ENCODE peak calls at places on chromosomes 5 and 9, in four cellular contexts. E, K, M and Q are unnamed samples. For H3K4me1, the result is how much of the 10 kb centered on the place peaks cover.

GRCh38 chr9:16405421-16405820 is 465.0 kb downstream of the BNC2 start:
- DNase-seq in E (no peak), K (no peak), M (no peak), Q (no peak)

GRCh38 chr5:110702704-110703103 is 23.8 kb downstream of the TMEM232 start:
- DNase-seq in K (no peak), M (no peak), E (peak), Q (no peak)

GRCh38 chr9:21002040-21002439 is 29.4 kb downstream of the HACD4 start:
- DNase-seq in K (no peak), E (no peak), M (no peak), Q (no peak)

GRCh38 chr5:129899454-129899853 is 4.8 kb upstream of the CHSY3 start:
- DNase-seq in E (no peak), K (no peak), M (no peak), Q (no peak)

GRCh38 chr9:123649909-123650308 is 280.0 kb downstream of the DENND1A start:
- DNase-seq in K (no peak), E (no peak), M (no peak), Q (no peak)

GRCh38 chr5:124401247-124402143 is 344.9 kb downstream of the ZNF608 start:
- DNase-seq in E (no peak), K (peak), M (no peak), Q (no peak)

GRCh38 chr5:93621340-93621872 is 38.4 kb downstream of the NR2F1 start:
- DNase-seq in E (peak), K (peak), M (peak), Q (peak)

GRCh38 chr9:32394381-32395049 is 10.1 kb downstream of the ACO1 start:
- DNase-seq in E (no peak), K (no peak), M (no peak), Q (no peak)

GRCh38 chr5:167867281-167867680 is 424.2 kb upstream of the WWC1 start:
- DNase-seq in E (no peak), K (no peak), M (no peak), Q (no peak)

GRCh38 chr9:469672-470040 is 255.0 kb downstream of the DOCK8 start:
- DNase-seq in M (peak), E (no peak), K (peak), Q (no peak)

GRCh38 chr9:120904061-120904998 is 22.3 kb downstream of the TRAF1 start:
- DNase-seq in K (no peak), E (no peak), M (no peak), Q (no peak)

GRCh38 chr9:135303280-135303647 is 176.3 kb upstream of the PPP1R26 start:
- DNase-seq in E (no peak), K (no peak), M (no peak), Q (no peak)

GRCh38 chr5:113267361-113267900 is 167.4 kb downstream of the TSSK1B start:
- DNase-seq in K (no peak), E (no peak), M (no peak), Q (no peak)

GRCh38 chr5:61304611-61305369 is 27.3 kb upstream of the ZSWIM6 start:
- DNase-seq in M (no peak), E (peak), K (peak), Q (peak)

GRCh38 chr5:159104058-159104651 is 4.4 kb upstream of the EBF1 start:
- DNase-seq in E (no peak), K (peak), M (peak), Q (peak)

GRCh38 chr9:85290019-85290418 is 451.7 kb downstream of the AGTPBP1 start:
- DNase-seq in M (no peak), E (no peak), K (no peak), Q (no peak)

GRCh38 chr5:21919417-21920022 is 933.6 kb downstream of the CDH12 start:
- DNase-seq in M (no peak), K (no peak), E (peak), Q (peak)

GRCh38 chr5:5542654-5543053 is 120.2 kb downstream of the ICE1 start:
- DNase-seq in K (no peak), M (no peak), E (no peak), Q (no peak)

GRCh38 chr9:127637322-127637847 is 25.3 kb downstream of the STXBP1 start:
- DNase-seq in M (no peak), E (peak), K (no peak), Q (peak)

GRCh38 chr9:85420750-85421149 is 321.0 kb downstream of the AGTPBP1 start:
- DNase-seq in M (no peak), E (no peak), K (no peak), Q (peak)

GRCh38 chr9:98502311-98502975 is 206.3 kb downstream of the GABBR2 start:
- DNase-seq in E (no peak), M (no peak), K (no peak), Q (peak)

GRCh38 chr5:14813747-14814146 is 57.8 kb downstream of the ANKH start:
- DNase-seq in M (no peak), E (no peak), K (no peak), Q (no peak)

GRCh38 chr9:124281934-124282351 is 24.2 kb downstream of the NEK6 start:
- DNase-seq in E (peak), K (no peak), M (no peak), Q (no peak)

GRCh38 chr9:128142061-128142460 is 7.2 kb upstream of the LCN2 start:
- DNase-seq in M (no peak), K (peak), E (no peak), Q (no peak)

GRCh38 chr5:81517462-81517861 is 123.5 kb upstream of the ACOT12 start:
- DNase-seq in E (no peak), M (no peak), K (no peak), Q (no peak)

GRCh38 chr5:5572010-5572982 is 149.8 kb downstream of the ICE1 start:
- DNase-seq in M (no peak), E (no peak), K (no peak), Q (no peak)

GRCh38 chr9:134139081-134139480 is 3.2 kb downstream of the WDR5 start:
- DNase-seq in K (no peak), M (no peak), E (no peak), Q (peak)

GRCh38 chr9:37471942-37472679 is 6.9 kb upstream of the ZBTB5 start:
- DNase-seq in K (no peak), M (no peak), E (peak), Q (peak)

GRCh38 chr5:147509710-147510651 is at the start of gene DPYSL3:
- DNase-seq in K (peak), M (peak), E (no peak), Q (peak)

GRCh38 chr5:107487056-107487461 is 183.7 kb downstream of the EFNA5 start:
- DNase-seq in M (peak), K (no peak), E (no peak), Q (no peak)

GRCh38 chr9:131111186-131111853 is 14.1 kb upstream of the NUP214 start:
- DNase-seq in E (no peak), K (no peak), M (no peak), Q (no peak)

GRCh38 chr9:138112090-138112748 is 234.6 kb downstream of the CACNA1B start:
- DNase-seq in M (no peak), E (no peak), K (peak), Q (no peak)

DNA sequence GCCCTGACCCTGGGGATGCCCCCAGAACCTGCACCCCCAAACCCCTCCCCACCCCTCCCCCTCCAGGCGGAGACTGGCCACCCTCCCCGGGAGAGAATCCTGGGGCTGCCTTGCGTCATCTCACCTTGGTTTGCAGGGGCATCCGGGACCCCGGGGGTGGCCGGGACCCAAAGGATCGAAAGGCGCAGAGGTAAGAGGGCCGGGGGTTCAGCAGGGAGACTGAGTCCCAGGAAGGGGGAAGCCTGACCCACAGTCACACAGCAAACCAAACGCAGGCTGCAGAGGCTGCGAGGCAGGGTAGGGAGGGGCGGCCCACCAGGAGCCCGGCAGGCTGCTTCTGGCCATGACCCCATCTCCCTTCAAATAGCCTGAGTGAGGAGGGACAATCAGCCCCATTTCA is 33.8 kb upstream of the ORM1 start:
- DNase-seq in E (no peak), M (peak), K (peak), Q (no peak)
- H3K4me1 ChIP-seq in E (under half), M (under half), K (under half), Q (under half)

DNA sequence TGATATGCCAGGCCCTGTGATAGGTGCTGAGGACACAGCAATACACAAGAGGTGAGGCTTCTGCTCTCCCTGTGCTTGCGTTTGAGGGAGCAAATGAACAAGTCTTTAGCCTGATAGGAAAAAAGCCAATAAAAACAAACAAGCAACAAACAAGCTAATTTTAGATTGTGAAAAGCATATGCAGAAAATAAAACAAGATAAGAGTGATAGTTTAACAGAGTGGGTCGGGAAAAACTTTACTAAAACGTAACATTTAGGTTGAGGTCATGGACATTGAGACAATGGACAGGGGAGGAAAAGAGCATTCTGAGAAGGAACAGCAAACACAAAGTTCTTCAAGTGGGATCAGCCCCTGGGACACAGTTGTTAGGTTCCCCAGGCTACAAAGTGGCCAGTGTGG is 4.3 kb downstream of the SMIM3 start:
- DNase-seq in M (no peak), E (no peak), K (no peak), Q (no peak)
- H3K4me1 ChIP-seq in M (under half), E (half or more), K (half or more), Q (under half)

GRCh38 chr5:40389591-40389990 is 290.1 kb upstream of the PTGER4 start:
- DNase-seq in M (no peak), K (no peak), E (no peak), Q (no peak)
- H3K4me1 ChIP-seq in M (under half), K (under half), E (under half), Q (under half)

GRCh38 chr5:169637085-169637855 is at the start of gene DOCK2:
- DNase-seq in E (no peak), M (peak), K (peak), Q (no peak)
- H3K4me1 ChIP-seq in E (under half), M (under half), K (under half), Q (under half)

GRCh38 chr9:136522354-136523237 is 23.3 kb downstream of the NOTCH1 start:
- DNase-seq in E (no peak), K (peak), M (no peak), Q (no peak)
- H3K4me1 ChIP-seq in E (under half), K (half or more), M (under half), Q (under half)

GRCh38 chr9:105389789-105390188 is 58.0 kb upstream of the FSD1L start:
- DNase-seq in K (no peak), E (no peak), M (no peak), Q (no peak)
- H3K4me1 ChIP-seq in K (under half), E (under half), M (under half), Q (under half)

GRCh38 chr9:34579819-34580185 is 9.7 kb downstream of the CNTFR start:
- DNase-seq in K (no peak), E (no peak), M (no peak), Q (no peak)
- H3K4me1 ChIP-seq in K (under half), E (under half), M (under half), Q (under half)

GRCh38 chr9:133118568-133118967 is 2.5 kb downstream of the RALGDS start:
- DNase-seq in K (peak), M (no peak), E (no peak), Q (no peak)

GRCh38 chr9:133120343-133121199 is 469 bp downstream of the RALGDS start:
- DNase-seq in K (peak), E (no peak), M (no peak), Q (no peak)

GRCh38 chr9:133119039-133119438 is 2.0 kb downstream of the RALGDS start:
- DNase-seq in M (no peak), K (peak), E (no peak), Q (no peak)

GRCh38 chr9:133118179-133118520 is 2.9 kb downstream of the RALGDS start:
- DNase-seq in M (no peak), E (no peak), K (peak), Q (no peak)

DNA sequence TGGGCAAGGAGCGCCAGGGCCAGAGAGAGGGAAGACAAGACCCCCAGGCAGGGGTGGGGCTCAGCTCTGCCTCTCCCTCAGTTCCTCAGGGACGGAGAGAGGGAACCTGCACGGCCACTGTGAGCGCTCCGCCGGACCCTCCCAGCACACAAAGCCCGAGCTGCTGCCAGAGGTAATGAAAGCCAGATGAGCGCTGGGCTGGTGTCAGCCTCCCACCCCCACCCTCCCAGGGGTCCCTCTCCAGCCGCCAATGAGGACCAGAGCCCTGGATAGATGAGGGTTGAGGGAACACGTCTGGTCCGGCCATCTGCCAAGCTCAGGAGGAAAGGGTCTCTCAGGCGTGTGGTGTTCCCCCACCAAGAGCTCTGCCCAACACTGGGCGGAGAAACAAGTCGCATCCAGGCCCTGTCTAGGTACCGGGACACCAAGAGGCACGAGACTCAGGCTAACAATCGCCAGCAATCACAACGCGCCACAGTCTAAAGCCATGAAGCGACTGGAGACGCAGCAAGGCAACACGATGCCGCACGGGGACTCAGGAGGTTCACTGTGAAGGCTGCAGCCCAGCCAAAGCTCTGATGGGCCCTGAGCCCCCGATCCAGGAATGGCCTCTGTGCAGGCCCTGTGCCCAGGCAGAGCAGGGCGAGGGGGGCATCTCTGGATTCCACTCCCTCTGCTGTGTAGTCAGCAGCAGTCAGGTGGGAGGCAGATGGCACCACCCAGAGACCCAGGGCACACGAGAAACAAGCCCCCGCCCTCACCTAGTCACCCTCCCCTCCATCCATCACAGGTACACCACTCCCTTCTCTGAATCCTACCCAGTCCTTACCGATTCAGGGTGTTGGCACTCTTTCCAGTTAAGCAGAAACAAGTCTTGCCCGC is 1.3 kb downstream of the RALGDS start:
- DNase-seq in E (no peak), M (peak), K (peak), Q (peak)
- H3K4me1 ChIP-seq in E (half or more), M (half or more), K (half or more), Q (under half)